ENCODE peak calls at places on chromosomes 3 and 15, in five cellular contexts. E is esophagus squamous epithelium, Q is iris pigment epithelial cell, O is NCI-H524, M is A549. Y is an unnamed sample.
A peak's percentile ranks its signal among the peaks of the same experiment; 100 is the strongest.

GRCh38 chr3:5891721-5892120 is 704.2 kb downstream of the EDEM1 start:
- DNase-seq in E (no peak), Q (peak; percentile 35), O (peak; percentile 50), M (no peak), Y (peak; percentile 68)

GRCh38 chr15:98805434-98806274 is 157.3 kb downstream of the IGF1R start:
- DNase-seq in E (no peak), Q (peak; percentile 6), O (no peak), M (peak; percentile 61), Y (no peak)

GRCh38 chr15:72116680-72117447 is 1.1 kb downstream of the MYO9A start:
- DNase-seq in E (no peak), Q (peak; percentile 36), O (no peak), M (peak; percentile 34), Y (no peak)

GRCh38 chr15:51759557-51760070 is 8.2 kb downstream of the TMOD2 start:
- DNase-seq in E (no peak), Q (peak; percentile 97), O (peak; percentile 85), M (no peak), Y (peak; percentile 92)

GRCh38 chr3:141050913-141051632 is at the start of gene SPSB4:
- DNase-seq in E (no peak), Q (peak; percentile 43), O (peak; percentile 84), M (peak; percentile 47), Y (no peak)

GRCh38 chr15:29139540-29140459 is 129.8 kb downstream of the NSMCE3 start:
- DNase-seq in E (no peak), Q (peak; percentile 34), O (peak; percentile 72), M (peak; percentile 44), Y (no peak)

GRCh38 chr15:74179101-74179841 is 5.8 kb downstream of the ISLR start:
- DNase-seq in E (no peak), Q (peak; percentile 94), O (no peak), M (peak; percentile 76), Y (peak; percentile 88)

GRCh38 chr3:142275856-142276255 is 50.5 kb upstream of the GK5 start:
- DNase-seq in E (no peak), Q (peak; percentile 94), O (no peak), M (no peak), Y (peak; percentile 2)

GRCh38 chr3:83216919-83217594 is 1455.6 kb upstream of the GBE1 start:
- DNase-seq in E (no peak), Q (no peak), O (no peak), M (no peak), Y (no peak)

GRCh38 chr3:28124882-28125281 is 116.5 kb upstream of the CMC1 start:
- DNase-seq in E (no peak), Q (no peak), O (no peak), M (no peak), Y (no peak)

GRCh38 chr3:20700702-20701101 is 514.7 kb upstream of the SGO1 start:
- DNase-seq in E (no peak), Q (no peak), O (no peak), M (no peak), Y (no peak)

GRCh38 chr15:59814409-59814808 is 125.3 kb upstream of the BNIP2 start:
- DNase-seq in E (no peak), Q (no peak), O (no peak), M (no peak), Y (no peak)

GRCh38 chr3:45677045-45677436 is 12.2 kb upstream of the SACM1L start:
- DNase-seq in E (no peak), Q (peak; percentile 81), O (no peak), M (peak; percentile 33), Y (no peak)

GRCh38 chr3:31235062-31235704 is 297.5 kb upstream of the STT3B start:
- DNase-seq in E (no peak), Q (no peak), O (peak; percentile 85), M (no peak), Y (no peak)

GRCh38 chr3:22582291-22582690 is 620.8 kb upstream of the UBE2E2 start:
- DNase-seq in E (no peak), Q (no peak), O (no peak), M (no peak), Y (no peak)

GRCh38 chr3:106249159-106249558 is 380.3 kb upstream of the CBLB start:
- DNase-seq in E (no peak), Q (peak; percentile 84), O (no peak), M (no peak), Y (no peak)

GRCh38 chr3:12471228-12471627 is 13.1 kb upstream of the TSEN2 start:
- DNase-seq in E (no peak), Q (no peak), O (no peak), M (peak; percentile 82), Y (no peak)

GRCh38 chr15:67296188-67296587 is 41.6 kb downstream of the IQCH start:
- DNase-seq in E (no peak), Q (peak; percentile 6), O (no peak), M (no peak), Y (no peak)

GRCh38 chr3:66803206-66803605 is 194.9 kb upstream of the KBTBD8 start:
- DNase-seq in E (no peak), Q (no peak), O (no peak), M (no peak), Y (no peak)

GRCh38 chr3:13141183-13141582 is 68.0 kb upstream of the IQSEC1 start:
- DNase-seq in E (no peak), Q (no peak), O (no peak), M (no peak), Y (no peak)

GRCh38 chr15:66704783-66705113 is 2.7 kb downstream of the SMAD6 start:
- DNase-seq in E (no peak), Q (no peak), O (no peak), M (no peak), Y (no peak)

GRCh38 chr3:42190701-42191442 is 75.1 kb downstream of the CCK start:
- DNase-seq in E (no peak), Q (peak; percentile 62), O (peak; percentile 58), M (peak; percentile 61), Y (peak; percentile 39)

GRCh38 chr3:87120850-87121249 is 106.3 kb upstream of the CHMP2B start:
- DNase-seq in E (no peak), Q (no peak), O (peak; percentile 50), M (no peak), Y (no peak)

GRCh38 chr3:57757642-57758297 is 1.7 kb downstream of the SLMAP start:
- DNase-seq in E (no peak), Q (peak; percentile 66), O (peak; percentile 12), M (peak; percentile 11), Y (no peak)

GRCh38 chr15:69602095-69602494 is 149.5 kb downstream of the RPLP1 start:
- DNase-seq in E (no peak), Q (no peak), O (no peak), M (no peak), Y (no peak)